ENCODE peak calls at places on chromosomes 3 and 15, in five cellular contexts. L is mesenchymal stem cell; N is Karpas-422; B is neuronal stem cell; W is effector memory CD4-positive, alpha-beta T cell. K is an unnamed sample. For H3K27me3, the result is how much of the 10 kb centered on the place peaks cover.

GRCh38 chr3:8204846-8205624 is 296.6 kb upstream of the LMCD1 start:
- DNase-seq in L (peak), N (no peak), B (no peak), W (no peak), K (peak)

GRCh38 chr15:73910904-73911303 is 15.4 kb upstream of the LOXL1 start:
- DNase-seq in L (no peak), N (no peak), B (no peak), W (no peak), K (no peak)

GRCh38 chr3:157816296-157816695 is 289.9 kb downstream of the SHOX2 start:
- DNase-seq in L (no peak), N (no peak), B (no peak), W (no peak), K (no peak)

GRCh38 chr3:46453526-46454208 is 11.0 kb downstream of the LTF start:
- DNase-seq in L (no peak), N (no peak), B (no peak), W (no peak), K (no peak)

GRCh38 chr15:40937762-40938529 is 8.8 kb downstream of the DLL4 start:
- DNase-seq in L (no peak), N (peak), B (no peak), W (no peak), K (no peak)

GRCh38 chr3:130866327-130866726 is 27.6 kb upstream of the ATP2C1 start:
- DNase-seq in L (no peak), N (no peak), B (no peak), W (no peak), K (no peak)

GRCh38 chr3:131840151-131840797 is 194.5 kb downstream of the CPNE4 start:
- DNase-seq in L (no peak), N (no peak), B (no peak), W (no peak), K (peak)

GRCh38 chr3:62246094-62246493 is 127.3 kb downstream of the FEZF2 start:
- DNase-seq in L (no peak), N (no peak), B (no peak), W (no peak), K (no peak)

GRCh38 chr3:50418845-50419244 is 59.5 kb upstream of the TMEM115 start:
- DNase-seq in L (no peak), N (no peak), B (no peak), W (no peak), K (no peak)

GRCh38 chr3:124992041-124992440 is 57.5 kb upstream of the MUC13 start:
- DNase-seq in L (no peak), N (no peak), B (no peak), W (no peak), K (no peak)

GRCh38 chr3:130969621-130970020 is 57.0 kb downstream of the ASTE1 start:
- DNase-seq in L (no peak), N (no peak), B (no peak), W (no peak), K (no peak)

GRCh38 chr3:111812680-111813079 is 46.4 kb upstream of the PHLDB2 start:
- DNase-seq in L (no peak), N (no peak), B (no peak), W (no peak), K (no peak)

GRCh38 chr3:5053021-5053831 is 68.9 kb upstream of the ARL8B start:
- DNase-seq in L (peak), N (no peak), B (no peak), W (no peak), K (peak)

GRCh38 chr3:55322649-55323048 is 164.5 kb downstream of the WNT5A start:
- DNase-seq in L (no peak), N (no peak), B (no peak), W (no peak), K (no peak)

GRCh38 chr3:150409527-150410310 is 1.6 kb downstream of the TSC22D2 start:
- DNase-seq in L (peak), N (peak), B (peak), W (peak), K (peak)

GRCh38 chr3:170751894-170752283 is 118.1 kb downstream of the RPL22L1 start:
- DNase-seq in L (peak), N (no peak), B (no peak), W (no peak), K (no peak)

GRCh38 chr3:129694228-129694627 is 87.8 kb upstream of the PLXND1 start:
- DNase-seq in L (no peak), N (no peak), B (no peak), W (no peak), K (no peak)

GRCh38 chr3:76509179-76509830 is 530.6 kb upstream of the ROBO2 start:
- DNase-seq in L (no peak), N (no peak), B (no peak), W (no peak), K (no peak)

GRCh38 chr15:52115598-52116427 is 3.2 kb upstream of the BCL2L10 start:
- DNase-seq in L (no peak), N (no peak), B (no peak), W (no peak), K (peak)

GRCh38 chr3:133487920-133488540 is 85.5 kb upstream of the CDV3 start:
- DNase-seq in L (peak), N (peak), B (no peak), W (peak), K (peak)

GRCh38 chr3:65703026-65703425 is 335.7 kb downstream of the MAGI1 start:
- DNase-seq in L (no peak), N (no peak), B (no peak), W (no peak), K (no peak)

GRCh38 chr3:15964605-15965061 is 166.9 kb upstream of the ANKRD28 start:
- DNase-seq in L (peak), N (peak), B (no peak), W (no peak), K (peak)

GRCh38 chr15:95922431-95922830 is 408.1 kb upstream of the NR2F2 start:
- DNase-seq in L (no peak), N (no peak), B (no peak), W (no peak), K (no peak)

GRCh38 chr3:41167722-41168497 is 31.4 kb upstream of the CTNNB1 start:
- DNase-seq in L (peak), N (no peak), B (no peak), W (no peak), K (no peak)

GRCh38 chr3:41162981-41163380 is 36.3 kb upstream of the CTNNB1 start:
- DNase-seq in L (no peak), N (no peak), B (no peak), W (no peak), K (no peak)

GRCh38 chr3:41162541-41162940 is 36.8 kb upstream of the CTNNB1 start:
- DNase-seq in L (no peak), N (no peak), B (no peak), W (no peak), K (no peak)

GRCh38 chr3:41163399-41163798 is 35.9 kb upstream of the CTNNB1 start:
- DNase-seq in L (peak), N (no peak), B (no peak), W (no peak), K (no peak)

DNA sequence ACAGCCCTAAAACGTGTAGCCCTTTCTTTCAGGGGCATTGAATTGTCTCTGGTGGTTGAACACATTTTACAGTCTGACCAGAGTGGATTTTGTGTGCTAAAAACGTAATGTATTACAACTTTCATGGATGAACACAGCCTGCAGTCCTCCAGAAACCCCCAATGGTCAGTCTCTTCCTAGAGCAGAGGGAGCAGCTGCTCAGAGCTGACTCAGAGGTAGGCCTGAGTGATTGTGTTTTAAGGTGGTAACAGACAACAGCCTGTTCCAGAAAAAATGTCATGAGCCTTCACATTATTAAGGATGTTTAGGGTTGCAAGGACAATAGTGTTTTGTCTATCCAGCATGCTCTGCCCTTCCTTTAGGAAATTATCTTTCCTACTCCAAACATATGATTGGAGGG is 34.5 kb upstream of the CTNNB1 start:
- DNase-seq in L (peak), N (no peak), B (no peak), W (no peak), K (no peak)
- H3K27me3 ChIP-seq in L (under half), N (under half), B (under half), W (under half), K (under half)

GRCh38 chr3:139388961-139389551 is 391 bp downstream of the COPB2 start:
- DNase-seq in L (peak), N (peak), B (peak), W (no peak), K (peak)

GRCh38 chr3:139389552-139390368 is at the start of gene COPB2:
- DNase-seq in L (peak), N (peak), B (peak), W (peak), K (peak)

DNA sequence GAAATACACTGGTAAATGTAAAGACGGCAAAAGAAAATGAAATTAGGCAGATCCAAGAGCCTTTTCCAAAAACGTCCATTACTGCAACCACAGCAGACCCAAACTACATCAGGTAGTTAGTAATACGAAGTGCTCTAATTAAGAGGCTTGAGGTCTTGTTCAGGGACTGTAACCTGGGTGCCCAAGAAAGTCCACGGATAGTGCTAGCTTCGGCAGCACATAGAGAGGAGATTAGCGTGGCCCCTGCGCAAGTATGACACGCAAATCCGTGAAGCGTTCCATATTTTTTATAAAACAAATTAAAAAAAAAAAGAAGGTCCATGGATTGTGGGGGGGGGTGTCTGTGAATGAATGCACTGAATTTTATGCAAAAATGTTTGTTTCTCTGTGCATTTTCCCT is 1.4 kb downstream of the COPB2 start:
- DNase-seq in L (no peak), N (no peak), B (no peak), W (no peak), K (no peak)
- H3K4me3 ChIP-seq in L (peak), N (peak), B (peak), W (no peak), K (peak)

GRCh38 chr15:69145149-69145693 is 15.2 kb upstream of the GLCE start:
- DNase-seq in L (no peak), N (no peak), B (no peak), W (no peak), K (no peak)
- H3K27me3 ChIP-seq in L (half or more), N (under half), B (under half), W (under half), K (under half)

DNA sequence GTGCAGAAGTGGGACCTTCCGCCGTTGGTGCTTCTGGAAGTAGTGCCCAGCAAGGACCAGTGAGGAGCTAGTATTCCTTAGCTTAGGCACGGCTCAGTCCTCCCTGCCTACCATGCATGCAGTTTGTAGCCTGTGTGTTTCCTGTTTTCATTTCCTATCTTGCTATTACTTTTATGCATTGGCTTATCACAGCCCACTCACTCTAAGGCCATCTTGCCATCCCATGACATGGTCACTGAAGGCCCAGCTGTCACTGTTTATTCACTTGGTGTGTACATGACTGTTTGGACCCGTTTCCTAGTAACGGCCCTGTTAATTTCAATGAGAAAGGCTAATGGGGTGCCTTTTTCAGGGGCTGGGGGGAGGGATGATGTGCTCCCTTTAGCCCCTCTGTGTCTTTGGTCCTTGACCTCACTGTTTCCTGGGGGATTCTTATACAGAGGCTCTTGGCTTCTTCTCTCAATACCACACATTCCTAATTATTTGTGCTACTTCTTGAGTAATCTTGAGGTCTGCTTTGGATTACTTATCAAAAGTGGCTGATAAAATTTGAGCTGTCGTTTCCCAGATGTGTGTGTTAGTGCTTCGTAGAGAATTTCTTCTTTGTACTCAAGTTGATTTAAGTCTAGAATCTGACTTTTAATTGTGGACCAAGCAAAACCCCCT is 24.5 kb upstream of the TRAK1 start:
- DNase-seq in L (peak), N (peak), B (peak), W (no peak), K (peak)
- H3K4me3 ChIP-seq in L (peak), N (peak), B (no peak), W (no peak), K (peak)

GRCh38 chr15:55739641-55740040 is 3.3 kb downstream of the PRTG start:
- DNase-seq in L (no peak), N (no peak), B (peak), W (no peak), K (no peak)

GRCh38 chr15:55742498-55742926 is 440 bp downstream of the PRTG start:
- DNase-seq in L (peak), N (no peak), B (no peak), W (no peak), K (peak)

GRCh38 chr15:55740479-55740878 is 2.5 kb downstream of the PRTG start:
- DNase-seq in L (peak), N (no peak), B (no peak), W (no peak), K (no peak)

GRCh38 chr15:55741592-55742497 is 1.1 kb downstream of the PRTG start:
- DNase-seq in L (peak), N (no peak), B (no peak), W (no peak), K (no peak)

DNA sequence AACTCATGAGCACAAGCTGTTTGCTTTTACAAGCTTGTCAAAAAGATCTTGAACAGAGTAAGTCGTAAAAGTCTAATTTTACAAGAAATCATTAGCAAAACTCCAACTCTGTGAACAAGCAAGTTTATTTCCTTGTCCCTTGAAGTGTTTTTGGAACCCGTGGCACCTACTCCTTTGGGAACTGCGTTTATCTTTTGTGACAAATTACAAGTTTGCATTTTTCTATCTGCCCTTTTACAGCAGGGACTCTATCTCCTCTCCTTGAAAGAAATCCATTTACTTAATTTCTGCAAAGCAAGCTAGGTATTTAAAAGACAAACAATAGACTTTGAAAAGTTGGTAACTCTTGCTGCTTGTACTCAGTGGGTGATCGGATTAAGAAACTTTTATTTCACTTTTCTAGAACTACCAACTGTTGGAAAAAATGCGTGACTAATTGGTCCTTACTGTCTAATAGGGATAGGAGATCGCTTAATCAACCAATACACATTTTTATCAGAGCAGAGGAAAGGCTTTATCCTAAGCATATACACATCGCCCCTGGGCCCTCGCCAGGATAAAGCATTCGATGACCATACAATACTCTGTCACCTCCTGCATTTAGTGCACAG is 1.9 kb downstream of the PRTG start:
- DNase-seq in L (peak), N (no peak), B (no peak), W (no peak), K (no peak)
- H3K27me3 ChIP-seq in L (under half), N (under half), B (under half), W (under half), K (under half)

K was measured in adipocyte.